ENCODE peak calls at places on chromosomes 5 and 9, in nine cellular contexts. H is upper lobe of left lung, N is body of pancreas, D is uterus, O is Peyer's patch, Z is sigmoid colon, R is spleen, U is HCT116, V is transverse colon. P is an unnamed sample.

GRCh38 chr5:112822456-112822855 is 38.6 kb upstream of the SRP19 start:
- DNase-seq in H (no peak), D (no peak), R (no peak), Z (no peak), N (no peak), U (no peak), O (no peak), V (no peak), P (no peak)

GRCh38 chr5:124193371-124193789 is 553.1 kb downstream of the ZNF608 start:
- DNase-seq in H (no peak), V (no peak), U (peak), N (peak), R (no peak), Z (no peak), O (no peak), D (no peak), P (no peak)

GRCh38 chr9:23707249-23707648 is 118.8 kb downstream of the ELAVL2 start:
- DNase-seq in V (no peak), N (no peak), O (no peak), R (no peak), H (no peak), Z (no peak), D (no peak), U (no peak), P (no peak)

GRCh38 chr9:79583957-79584654 is 12.3 kb downstream of the TLE4 start:
- DNase-seq in N (peak), V (peak), Z (peak), H (peak), U (no peak), O (peak), R (peak), D (no peak), P (no peak)

GRCh38 chr9:98419260-98419603 is 163.8 kb upstream of the TBC1D2 start:
- DNase-seq in Z (no peak), V (no peak), H (no peak), N (no peak), O (no peak), D (no peak), U (no peak), R (no peak), P (no peak)

GRCh38 chr5:112967520-112968083 is 9.0 kb upstream of the DCP2 start:
- DNase-seq in N (no peak), Z (no peak), U (no peak), R (no peak), D (no peak), H (no peak), V (no peak), O (no peak), P (no peak)

GRCh38 chr5:86979801-86980510 is 287.7 kb upstream of the RASA1 start:
- DNase-seq in O (no peak), N (no peak), R (no peak), Z (no peak), D (no peak), V (no peak), U (peak), H (no peak), P (no peak)

GRCh38 chr9:117290809-117291208 is 124.0 kb downstream of the ASTN2 start:
- DNase-seq in D (no peak), H (no peak), Z (no peak), N (no peak), R (no peak), O (no peak), U (no peak), V (no peak), P (no peak)

GRCh38 chr5:126871441-126871840 is 94.5 kb downstream of the LMNB1 start:
- DNase-seq in Z (no peak), H (no peak), R (no peak), D (no peak), U (no peak), V (no peak), O (no peak), N (no peak), P (no peak)

GRCh38 chr5:33195431-33196128 is 245.2 kb upstream of the TARS1 start:
- DNase-seq in O (no peak), R (no peak), Z (no peak), V (no peak), U (no peak), H (no peak), D (no peak), N (no peak), P (no peak)

GRCh38 chr5:97449172-97449571 is 266.1 kb upstream of the RIOK2 start:
- DNase-seq in H (no peak), N (no peak), R (no peak), D (no peak), V (no peak), U (no peak), O (no peak), Z (no peak), P (no peak)

GRCh38 chr5:5063533-5063953 is 76.6 kb upstream of the ADAMTS16 start:
- DNase-seq in U (no peak), N (no peak), Z (no peak), H (no peak), R (no peak), D (no peak), V (no peak), O (no peak), P (no peak)

GRCh38 chr9:114666841-114667240 is 9.2 kb upstream of the TEX53 start:
- DNase-seq in Z (no peak), R (no peak), V (no peak), U (no peak), O (no peak), N (no peak), H (no peak), D (no peak), P (no peak)

GRCh38 chr5:172162348-172162747 is 25.7 kb downstream of the STK10 start:
- DNase-seq in U (no peak), D (no peak), V (no peak), H (no peak), Z (no peak), R (no peak), N (no peak), O (no peak), P (no peak)

GRCh38 chr9:113511856-113512761 is 48.6 kb downstream of the RGS3 start:
- DNase-seq in D (no peak), R (peak), V (peak), U (no peak), Z (no peak), N (no peak), H (no peak), O (peak), P (no peak)

GRCh38 chr5:107915413-107915812 is 244.7 kb upstream of the EFNA5 start:
- DNase-seq in R (no peak), H (no peak), Z (no peak), O (no peak), D (no peak), U (no peak), V (no peak), N (no peak), P (no peak)

GRCh38 chr9:136481558-136481957 is 1.3 kb downstream of the SEC16A start:
- DNase-seq in Z (no peak), R (no peak), V (no peak), H (no peak), N (no peak), D (no peak), O (no peak), U (no peak), P (no peak)

GRCh38 chr9:134734270-134734669 is 92.7 kb downstream of the COL5A1 start:
- DNase-seq in N (peak), D (peak), Z (peak), V (peak), R (no peak), O (no peak), U (no peak), H (no peak), P (no peak)

GRCh38 chr5:78627175-78627574 is 21.4 kb downstream of the LHFPL2 start:
- DNase-seq in D (no peak), Z (peak), R (no peak), U (no peak), V (no peak), H (no peak), N (no peak), O (no peak), P (no peak)

GRCh38 chr5:135137146-135137915 is 103.3 kb upstream of the PITX1 start:
- DNase-seq in Z (no peak), R (no peak), H (no peak), D (no peak), O (no peak), V (no peak), U (no peak), N (no peak), P (peak)

GRCh38 chr9:5621327-5621726 is 7.6 kb upstream of the RIC1 start:
- DNase-seq in N (no peak), R (no peak), V (no peak), D (no peak), Z (no peak), U (peak), O (no peak), H (no peak), P (no peak)

GRCh38 chr9:94164756-94165549 is 80.7 kb downstream of the PTPDC1 start:
- DNase-seq in D (no peak), H (no peak), R (no peak), N (no peak), O (no peak), Z (no peak), V (no peak), U (no peak), P (no peak)

GRCh38 chr5:3602713-3603502 is 7.3 kb downstream of the IRX1 start:
- DNase-seq in R (peak), H (no peak), N (peak), U (no peak), V (no peak), D (no peak), Z (no peak), O (no peak), P (peak)

GRCh38 chr9:116951588-116952433 is 264.7 kb downstream of the TRIM32 start:
- DNase-seq in Z (no peak), D (no peak), R (no peak), U (no peak), O (no peak), H (no peak), V (no peak), N (no peak), P (no peak)

GRCh38 chr5:122081541-122081940 is 3.5 kb upstream of the LOX start:
- DNase-seq in V (no peak), D (no peak), H (no peak), O (no peak), N (no peak), R (no peak), Z (no peak), U (no peak), P (no peak)

GRCh38 chr9:5879419-5880181 is 11.1 kb upstream of the MLANA start:
- DNase-seq in V (no peak), R (no peak), N (no peak), Z (no peak), U (peak), D (peak), O (no peak), H (no peak), P (no peak)

GRCh38 chr9:6563036-6563435 is 82.5 kb downstream of the GLDC start:
- DNase-seq in Z (no peak), N (no peak), O (no peak), D (no peak), R (no peak), V (no peak), U (no peak), H (no peak), P (no peak)

GRCh38 chr5:134577022-134577795 is 51.7 kb downstream of the JADE2 start:
- DNase-seq in R (no peak), H (no peak), V (no peak), U (no peak), D (no peak), O (no peak), Z (no peak), N (peak), P (no peak)

GRCh38 chr9:124482431-124483031 is 24.7 kb downstream of the NR5A1 start:
- DNase-seq in D (no peak), U (no peak), V (no peak), R (no peak), H (peak), O (no peak), Z (no peak), N (no peak), P (no peak)

GRCh38 chr9:75482566-75482965 is 394.3 kb downstream of the OSTF1 start:
- DNase-seq in N (no peak), Z (no peak), H (no peak), U (no peak), V (no peak), R (no peak), D (no peak), O (no peak), P (no peak)

GRCh38 chr5:113989278-113989912 is 372.5 kb upstream of the KCNN2 start:
- DNase-seq in Z (no peak), H (no peak), N (no peak), D (no peak), O (no peak), V (no peak), U (no peak), R (no peak), P (no peak)

GRCh38 chr5:160656961-160657570 is 194.9 kb downstream of the ATP10B start:
- DNase-seq in D (no peak), R (no peak), Z (no peak), H (no peak), V (peak), U (no peak), O (no peak), N (peak), P (no peak)

DNA sequence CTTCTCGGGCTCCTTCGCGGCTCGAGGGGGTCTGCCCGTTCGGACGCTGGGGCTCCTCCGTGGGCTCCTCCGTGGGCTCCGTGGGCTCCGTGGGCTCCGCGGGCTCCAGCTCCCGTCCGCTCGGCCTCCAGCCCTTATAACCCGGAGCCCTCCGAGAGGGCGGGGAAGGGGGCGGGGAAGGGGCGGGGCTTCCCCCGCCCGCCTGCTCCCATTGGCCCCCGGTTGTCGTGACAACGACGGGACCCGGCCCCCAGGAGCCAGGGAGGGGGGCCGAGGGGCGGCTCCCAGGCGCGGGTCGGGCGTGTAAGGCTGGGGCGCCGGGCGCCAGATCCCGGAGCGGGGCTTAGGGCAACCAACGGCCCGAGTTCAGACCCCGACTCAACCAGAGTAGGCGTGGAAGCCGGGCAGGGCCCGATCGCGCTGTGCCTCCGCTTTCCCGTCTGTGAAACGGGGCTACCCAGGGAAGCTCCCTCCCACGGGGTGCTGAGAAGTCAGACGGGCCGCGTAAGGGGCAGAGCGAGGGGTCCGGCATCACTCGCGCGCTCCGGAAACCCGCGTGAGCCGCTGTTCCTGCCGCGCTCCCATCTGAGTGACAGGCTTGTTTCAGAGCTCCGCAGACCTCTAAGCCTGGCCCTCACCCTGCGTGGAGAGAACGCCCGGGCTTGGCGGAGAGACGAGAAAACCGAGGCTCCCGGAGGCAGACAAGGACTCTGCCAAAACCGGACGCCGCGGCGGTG is at the start of gene GFPT2:
- DNase-seq in Z (peak), U (no peak), R (peak), D (peak), N (peak), O (peak), H (peak), V (peak), P (peak)
- TF ChIP-seq POLR2A in Z (no peak), U (no peak), R (no peak), D (peak), N (no peak), O (no peak), H (peak), V (no peak), P (no peak)

DNA sequence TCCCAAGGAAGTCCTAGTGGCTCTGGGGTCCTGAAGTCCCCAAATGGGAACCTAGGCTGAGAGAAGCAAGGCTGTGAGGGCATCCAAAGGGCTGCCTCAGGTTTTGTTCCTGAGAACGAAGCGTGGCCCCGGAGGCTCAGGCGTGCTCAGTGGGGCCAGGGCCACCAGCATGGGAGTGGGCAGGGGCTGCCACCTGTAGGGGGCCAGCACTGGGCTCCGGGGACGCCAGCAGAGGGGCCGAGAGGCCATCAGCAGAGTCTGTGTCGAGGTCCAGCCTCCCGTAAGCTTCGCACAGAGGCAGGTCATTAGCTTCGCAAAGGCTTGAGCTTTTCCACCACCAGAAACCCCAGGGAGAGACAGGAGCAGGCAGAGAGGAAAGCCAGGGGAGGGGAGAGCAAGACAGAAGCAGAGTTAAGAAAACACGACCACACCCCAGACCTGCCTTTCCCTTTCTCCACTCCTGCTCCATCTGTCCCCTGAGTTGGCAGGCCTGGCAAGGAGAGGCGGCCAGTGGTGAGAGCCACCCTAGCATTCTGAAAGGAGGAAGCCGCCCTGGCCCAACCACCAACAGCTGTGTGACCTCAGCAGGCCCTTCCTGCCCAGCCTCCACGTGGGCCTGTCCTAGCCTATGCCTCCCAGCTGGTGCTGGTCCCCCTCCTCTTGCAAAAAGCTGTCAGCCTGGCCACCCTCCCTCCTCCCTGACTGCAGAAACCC is 5.5 kb upstream of the SURF6 start:
- DNase-seq in U (no peak), H (peak), Z (peak), V (peak), N (peak), D (no peak), O (peak), R (peak), P (peak)
- H3K4me3 ChIP-seq in U (no peak), H (no peak), Z (no peak), V (no peak), N (no peak), D (no peak), O (no peak), R (peak), P (no peak)

DNA sequence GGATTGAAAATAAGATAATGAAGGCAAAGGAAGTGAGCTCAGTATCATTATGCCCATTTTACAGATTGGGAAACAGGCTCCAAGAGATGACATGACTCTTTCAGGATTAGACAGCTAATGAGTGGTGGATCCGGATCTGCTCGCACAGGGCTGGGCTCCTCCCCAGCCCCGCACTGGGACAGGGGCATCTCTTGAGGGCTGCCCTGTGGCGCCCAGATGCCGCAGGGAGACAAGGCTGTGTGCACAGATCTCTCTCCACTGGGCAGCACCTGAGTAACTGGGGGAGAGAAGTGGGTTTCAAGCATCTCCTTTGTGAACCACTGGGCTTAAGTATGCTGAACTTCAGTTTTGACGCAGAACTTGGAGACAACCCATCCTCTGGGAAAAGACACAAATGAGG is 43.9 kb downstream of the ADAMTS2 start:
- DNase-seq in R (peak), H (no peak), O (no peak), U (no peak), Z (peak), D (no peak), N (no peak), V (no peak), P (no peak)
- TF ChIP-seq CTCF in R (no peak), H (no peak), O (no peak), U (no peak), Z (no peak), D (no peak), N (no peak), V (no peak), P (no peak)

GRCh38 chr5:431001-431710 is 11.8 kb upstream of the EXOC3 start:
- DNase-seq in H (peak), V (peak), O (peak), R (peak), U (peak), D (no peak), N (no peak), Z (peak), P (peak)
- TF ChIP-seq POLR2A in H (no peak), V (no peak), O (no peak), R (no peak), U (no peak), D (no peak), N (no peak), Z (no peak), P (no peak)

DNA sequence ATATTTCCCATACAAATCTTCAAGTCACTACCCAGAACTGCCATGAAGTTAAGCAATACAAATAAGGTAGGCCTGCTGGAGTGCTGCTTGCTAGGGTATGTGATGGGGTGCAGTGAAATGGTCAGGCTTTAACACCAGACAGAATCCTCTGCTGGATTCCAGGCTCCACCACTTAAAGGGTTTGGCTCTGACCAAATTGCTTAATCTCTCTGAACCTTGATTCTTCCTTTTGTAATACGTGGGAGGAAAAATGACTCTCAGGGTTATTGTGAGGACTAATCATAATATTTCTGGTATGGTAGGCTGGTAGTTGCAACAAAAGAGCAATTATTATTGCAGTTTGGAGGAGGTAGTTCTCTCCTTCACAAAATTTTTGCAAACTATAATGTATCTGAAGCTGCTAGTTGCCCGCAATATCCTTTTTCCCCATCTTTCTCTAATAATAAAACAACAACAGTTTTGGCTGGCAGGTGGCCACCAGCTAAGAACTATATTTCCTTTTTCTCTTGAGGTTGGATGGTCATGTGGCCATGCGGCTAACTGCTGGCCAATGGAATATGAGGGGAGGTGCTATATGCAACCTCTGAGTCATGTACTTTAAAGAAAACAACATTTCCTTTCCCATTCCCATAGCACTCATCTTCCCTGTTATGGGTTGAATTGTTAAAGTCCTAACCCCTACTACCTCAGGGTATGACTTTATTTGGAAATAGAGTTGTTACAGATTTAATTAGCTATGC is 44.1 kb downstream of the CCL28 start:
- DNase-seq in Z (no peak), H (no peak), R (no peak), D (no peak), V (no peak), O (no peak), U (no peak), N (no peak), P (no peak)
- H3K4me3 ChIP-seq in Z (no peak), H (no peak), R (no peak), D (no peak), V (no peak), O (no peak), U (no peak), N (no peak), P (no peak)

DNA sequence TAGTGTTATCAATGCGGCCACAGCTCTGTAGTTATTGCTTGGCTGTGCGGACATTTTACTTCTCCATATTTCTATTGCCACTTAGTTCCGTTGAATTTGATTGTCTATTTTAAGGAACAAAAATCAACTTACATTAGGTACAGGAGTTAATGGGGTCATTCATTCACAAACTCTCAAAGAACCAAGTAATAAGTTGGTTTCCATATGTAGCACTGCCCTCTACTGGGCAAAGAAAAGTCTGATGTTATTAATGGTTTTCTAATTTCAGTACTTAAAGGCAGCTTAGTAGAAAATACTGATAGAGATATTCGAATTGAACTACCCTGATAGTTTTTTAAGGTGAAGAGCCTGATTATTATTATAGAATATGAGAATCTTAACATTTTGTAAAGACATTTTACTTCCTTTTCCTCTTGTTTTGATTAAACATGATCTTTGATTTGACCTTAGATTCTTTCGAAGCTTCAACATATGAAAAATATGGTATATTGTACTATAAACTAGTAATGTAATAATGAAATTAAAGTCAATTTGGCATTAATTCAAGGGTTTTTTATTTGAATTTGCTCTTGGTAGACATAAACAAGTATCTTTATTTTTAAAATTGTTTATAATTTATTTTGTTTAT is 119.5 kb upstream of the CTNND2 start:
- DNase-seq in U (no peak), V (no peak), R (no peak), N (peak), O (no peak), D (no peak), Z (no peak), H (no peak), P (no peak)
- TF ChIP-seq CTCF in U (peak), V (peak), R (peak), N (peak), O (peak), D (peak), Z (peak), H (no peak), P (no peak)